ENCODE peak calls at places on chromosomes 7 and 10, in four cellular contexts. E, H, W and J are unnamed samples.

GRCh38 chr7:68691261-68692216 is 906.7 kb upstream of the AUTS2 start:
- DNase-seq in E (no peak), H (peak), W (no peak), J (no peak)

GRCh38 chr10:27742926-27743735 is 2.5 kb downstream of the MKX start:
- DNase-seq in E (peak), H (no peak), W (peak), J (no peak)

GRCh38 chr7:7148799-7149481 is 33.4 kb upstream of the C1GALT1 start:
- DNase-seq in E (peak), H (no peak), W (peak), J (no peak)

GRCh38 chr7:81175291-81175942 is 256.6 kb upstream of the SEMA3C start:
- DNase-seq in E (no peak), H (no peak), W (no peak), J (no peak)

GRCh38 chr7:47572939-47573757 is 8.8 kb downstream of the TNS3 start:
- DNase-seq in E (no peak), H (no peak), W (no peak), J (no peak)

GRCh38 chr10:88897019-88897853 is 17.2 kb downstream of the STAMBPL1 start:
- DNase-seq in E (no peak), H (peak), W (no peak), J (no peak)

GRCh38 chr7:47534322-47535032 is 47.4 kb downstream of the TNS3 start:
- DNase-seq in E (no peak), H (no peak), W (no peak), J (no peak)

GRCh38 chr7:133051066-133051465 is 30.8 kb downstream of the CHCHD3 start:
- DNase-seq in E (peak), H (peak), W (no peak), J (no peak)

GRCh38 chr10:71708897-71709882 is 10.4 kb downstream of the C10orf105 start:
- DNase-seq in E (no peak), H (no peak), W (no peak), J (no peak)

GRCh38 chr7:150368884-150369739 is 490 bp downstream of the REPIN1 start:
- DNase-seq in E (peak), H (peak), W (peak), J (no peak)

GRCh38 chr10:118332247-118332646 is 9.9 kb downstream of the FAM204A start:
- DNase-seq in E (no peak), H (no peak), W (no peak), J (no peak)